ENCODE peak calls at places on chromosomes 2 and 18, in ten cellular contexts. S is upper lobe of right lung; E is lower lobe of right lung; M is sciatic nerve; P is activated CD8-positive, alpha-beta memory T cell treated with anti-CD3 and anti-CD28 coated beads, Interleukin-2, amount 10 ng/mL, durations not matched to agents 7 days and 5 days; Q is naive thymus-derived CD8-positive, alpha-beta T cell; U is aorta; C is Right ventricle myocardium inferior; G is activated CD4-positive, CD25-positive, alpha-beta regulatory T cell treated with anti-CD3 and anti-CD28 coated beads, Interleukin-2, amount 50 U/mL, for 24 hours; L is heart right ventricle. O is an unnamed sample.

GRCh38 chr18:58970943-58971799 is 106.5 kb downstream of the ZNF532 start:
- ATAC-seq in L (no peak), Q (no peak), G (peak), S (no peak), U (no peak), P (no peak), E (no peak), C (no peak), M (no peak), O (no peak)

GRCh38 chr18:24270937-24271380 is 126.7 kb downstream of the OSBPL1A start:
- ATAC-seq in L (no peak), S (no peak), U (peak), P (no peak), E (peak), M (peak), C (peak), Q (no peak), G (no peak), O (no peak)

GRCh38 chr2:169095631-169096105 is 26.3 kb downstream of the DHRS9 start:
- ATAC-seq in S (peak), E (peak), P (peak), M (peak), L (no peak), C (peak), Q (no peak), U (no peak), G (no peak), O (peak)

GRCh38 chr2:136129601-136130000 is 11.7 kb upstream of the CXCR4 start:
- ATAC-seq in E (no peak), U (no peak), P (peak), S (no peak), C (no peak), G (peak), L (no peak), Q (peak), M (no peak), O (peak)

GRCh38 chr2:55885129-55885943 is 38.2 kb downstream of the EFEMP1 start:
- ATAC-seq in U (peak), C (peak), G (no peak), E (peak), M (peak), S (peak), P (no peak), L (peak), Q (no peak), O (no peak)

GRCh38 chr2:239344857-239345216 is 56.0 kb downstream of the HDAC4 start:
- ATAC-seq in C (no peak), P (no peak), U (no peak), M (no peak), G (no peak), Q (no peak), S (peak), E (no peak), L (peak), O (no peak)

GRCh38 chr18:6682437-6683111 is 46.9 kb upstream of the ARHGAP28 start:
- ATAC-seq in L (peak), M (peak), U (no peak), S (peak), Q (no peak), E (peak), C (no peak), P (no peak), G (no peak), O (no peak)

GRCh38 chr2:30488012-30488659 is 41.1 kb downstream of the LCLAT1 start:
- ATAC-seq in E (no peak), P (no peak), Q (no peak), L (no peak), C (no peak), G (peak), U (no peak), M (no peak), S (no peak), O (no peak)

GRCh38 chr18:58314284-58314683 is 270.3 kb downstream of the NEDD4L start:
- ATAC-seq in L (peak), S (peak), P (no peak), G (peak), Q (no peak), E (peak), M (peak), U (peak), C (peak), O (no peak)

GRCh38 chr2:11564864-11565567 is 31.2 kb downstream of the GREB1 start:
- ATAC-seq in S (no peak), P (no peak), M (no peak), Q (no peak), L (no peak), C (no peak), E (no peak), U (no peak), G (no peak), O (no peak)

GRCh38 chr2:86301711-86302202 is 35.7 kb downstream of the REEP1 start:
- ATAC-seq in P (no peak), Q (no peak), L (no peak), M (no peak), E (no peak), U (no peak), C (no peak), S (no peak), G (no peak), O (no peak)

GRCh38 chr2:146776589-146776988 is 1068.2 kb upstream of the ACVR2A start:
- ATAC-seq in G (no peak), E (no peak), S (no peak), Q (no peak), U (no peak), C (no peak), L (no peak), P (no peak), M (no peak), O (no peak)

GRCh38 chr2:773256-774160 is 96.3 kb upstream of the TMEM18 start:
- ATAC-seq in Q (no peak), P (no peak), C (no peak), S (no peak), G (no peak), U (no peak), L (no peak), E (no peak), M (peak), O (no peak)

GRCh38 chr2:104758199-104758620 is 95.7 kb upstream of the POU3F3 start:
- ATAC-seq in S (no peak), L (no peak), C (no peak), P (no peak), Q (no peak), U (no peak), G (no peak), E (no peak), M (no peak), O (no peak)

GRCh38 chr2:47651296-47651695 is 131.6 kb upstream of the MSH6 start:
- ATAC-seq in U (no peak), M (no peak), Q (no peak), E (no peak), S (no peak), G (no peak), C (no peak), L (no peak), P (no peak), O (no peak)

GRCh38 chr2:231068525-231069222 is 12.0 kb downstream of the PSMD1 start:
- ATAC-seq in C (no peak), L (no peak), U (no peak), P (peak), Q (no peak), G (peak), S (no peak), E (no peak), M (no peak), O (peak)

GRCh38 chr2:99278793-99279291 is 22.2 kb downstream of the LYG1 start:
- ATAC-seq in E (no peak), G (no peak), P (no peak), C (no peak), S (no peak), Q (no peak), U (peak), M (peak), L (no peak), O (no peak)

GRCh38 chr18:59724116-59724515 is 26.9 kb upstream of the CCBE1 start:
- ATAC-seq in C (no peak), L (no peak), Q (no peak), P (no peak), E (no peak), G (no peak), M (no peak), S (no peak), U (no peak), O (no peak)

GRCh38 chr2:205975082-205975949 is 110.7 kb downstream of the INO80D start:
- ATAC-seq in E (peak), L (no peak), Q (no peak), P (no peak), M (no peak), C (no peak), G (no peak), S (peak), U (no peak), O (no peak)